ENCODE peak calls at places on chromosome 22, in ten cellular contexts. B is activated effector memory CD4-positive, alpha-beta T cell treated with anti-CD3 and anti-CD28 coated beads, Interleukin-2, amount 50 U/mL, for 16 hours; O is NCI-H2081; D is caudate nucleus; P is brain pericyte; L is adipocyte; C is coronary artery; S is stimulated activated CD8-positive, alpha-beta memory T cell treated with anti-CD3 and anti-CD28 coated beads, Interleukin-2, amount 100 ng/mL, for 48 hours; J is cerebellum; H is T1000. V is an unnamed sample.
A peak's percentile ranks its signal among the peaks of the same experiment; 100 is the strongest.

GRCh38 chr22:20465759-20466077 is 28.1 kb upstream of the SCARF2 start:
- DNase-seq in B (no peak), O (no peak), D (no peak), P (no peak), L (no peak), C (no peak), S (no peak), J (no peak), H (no peak), V (no peak)

GRCh38 chr22:27881404-27881803 is 37.7 kb downstream of the PITPNB start:
- DNase-seq in B (no peak), O (no peak), D (peak; percentile 9), P (no peak), L (peak; percentile 53), C (no peak), S (no peak), J (peak; percentile 22), H (no peak), V (no peak)

GRCh38 chr22:25766418-25766817 is 24.4 kb downstream of the MYO18B start:
- DNase-seq in B (no peak), O (no peak), D (no peak), P (no peak), L (no peak), C (no peak), S (no peak), J (no peak), H (no peak), V (no peak)

GRCh38 chr22:42184852-42185251 is 54.2 kb upstream of the CYP2D6 start:
- DNase-seq in B (no peak), O (no peak), D (no peak), P (no peak), L (no peak), C (no peak), S (no peak), J (no peak), H (no peak), V (no peak)

GRCh38 chr22:48367731-48368130 is 1459.9 kb downstream of the BRD1 start:
- DNase-seq in B (peak; percentile 44), O (no peak), D (no peak), P (no peak), L (no peak), C (peak; percentile 66), S (no peak), J (no peak), H (no peak), V (no peak)

GRCh38 chr22:40602231-40602630 is 34.3 kb downstream of the MRTFA start:
- DNase-seq in B (no peak), O (no peak), D (no peak), P (no peak), L (no peak), C (no peak), S (no peak), J (no peak), H (no peak), V (no peak)

GRCh38 chr22:50498322-50498861 is 9.1 kb downstream of the LMF2 start:
- DNase-seq in B (peak; percentile 84), O (peak; percentile 67), D (peak; percentile 61), P (no peak), L (peak; percentile 64), C (no peak), S (peak; percentile 51), J (peak; percentile 73), H (no peak), V (no peak)

GRCh38 chr22:46604306-46604690 is 15.9 kb upstream of the GRAMD4 start:
- DNase-seq in B (peak; percentile 75), O (no peak), D (no peak), P (no peak), L (no peak), C (no peak), S (peak; percentile 54), J (no peak), H (no peak), V (no peak)

GRCh38 chr22:27207907-27208306 is 550.5 kb downstream of the MIAT start:
- DNase-seq in B (no peak), O (no peak), D (no peak), P (peak; percentile 58), L (peak; percentile 63), C (peak; percentile 81), S (no peak), J (no peak), H (peak; percentile 21), V (no peak)

GRCh38 chr22:22682807-22683667 is 38.6 kb downstream of the GGTLC2 start:
- DNase-seq in B (peak; percentile 19), O (no peak), D (no peak), P (no peak), L (peak; percentile 66), C (no peak), S (no peak), J (no peak), H (no peak), V (no peak)

GRCh38 chr22:46292727-46293126 is 3.9 kb upstream of the GTSE1 start:
- DNase-seq in B (no peak), O (no peak), D (no peak), P (no peak), L (no peak), C (no peak), S (no peak), J (no peak), H (no peak), V (no peak)

GRCh38 chr22:30804626-30805025 is 110.0 kb downstream of the OSBP2 start:
- DNase-seq in B (no peak), O (no peak), D (no peak), P (no peak), L (no peak), C (no peak), S (no peak), J (no peak), H (no peak), V (no peak)

GRCh38 chr22:49365910-49366309 is 461.8 kb downstream of the BRD1 start:
- DNase-seq in B (no peak), O (peak; percentile 70), D (no peak), P (no peak), L (no peak), C (peak; percentile 31), S (no peak), J (no peak), H (no peak), V (no peak)

GRCh38 chr22:40341604-40342003 is 4.7 kb upstream of the ADSL start:
- DNase-seq in B (no peak), O (no peak), D (no peak), P (no peak), L (no peak), C (no peak), S (no peak), J (no peak), H (no peak), V (no peak)

GRCh38 chr22:33860386-33860785 is 59.9 kb downstream of the LARGE1 start:
- DNase-seq in B (no peak), O (no peak), D (no peak), P (no peak), L (no peak), C (no peak), S (no peak), J (no peak), H (no peak), V (no peak)

GRCh38 chr22:27447316-27447715 is 354.2 kb downstream of the MN1 start:
- DNase-seq in B (no peak), O (no peak), D (no peak), P (no peak), L (no peak), C (no peak), S (no peak), J (no peak), H (no peak), V (no peak)

GRCh38 chr22:44746061-44746789 is 6.2 kb upstream of the ARHGAP8 start:
- DNase-seq in B (no peak), O (peak; percentile 40), D (no peak), P (no peak), L (no peak), C (no peak), S (no peak), J (no peak), H (no peak), V (no peak)

GRCh38 chr22:44210721-44211120 is 30.0 kb downstream of the PARVG start:
- DNase-seq in B (no peak), O (no peak), D (no peak), P (no peak), L (peak; percentile 44), C (peak; percentile 9), S (no peak), J (no peak), H (no peak), V (no peak)

GRCh38 chr22:50733521-50734342 is 4.3 kb upstream of the ACR start:
- DNase-seq in B (peak; percentile 47), O (no peak), D (peak; percentile 81), P (no peak), L (peak; percentile 46), C (no peak), S (no peak), J (peak; percentile 73), H (no peak), V (no peak)

GRCh38 chr22:37092997-37093396 is 16.5 kb downstream of the TMPRSS6 start:
- DNase-seq in B (no peak), O (no peak), D (no peak), P (no peak), L (no peak), C (no peak), S (no peak), J (no peak), H (no peak), V (no peak)

V was measured in SK-N-MC.